ENCODE peak calls at places on chromosomes 3 and 15, in seven cellular contexts. One of them, this sample, is unnamed.

GRCh38 chr15:91853968-91854943 is 748 bp downstream of the SLCO3A1 start:
- DNase-seq in AG04450: no peak
- DNase-seq in NCI-H460: peak
- DNase-seq in fibroblast of lung: peak
- DNase-seq in activated CD4-positive, alpha-beta T cell treated with anti-CD3 and anti-CD28 coated beads, Interleukin-2, amount 50 U/mL, for 48 hours: peak
- DNase-seq in GM10248: no peak
- DNase-seq in Right ventricle myocardium inferior: peak
- DNase-seq in this sample: peak

GRCh38 chr3:46566040-46566631 is at the start of gene LRRC2:
- DNase-seq in AG04450: peak
- DNase-seq in NCI-H460: no peak
- DNase-seq in fibroblast of lung: peak
- DNase-seq in activated CD4-positive, alpha-beta T cell treated with anti-CD3 and anti-CD28 coated beads, Interleukin-2, amount 50 U/mL, for 48 hours: peak
- DNase-seq in GM10248: no peak
- DNase-seq in Right ventricle myocardium inferior: peak
- DNase-seq in this sample: peak

GRCh38 chr15:77027697-77028450 is 32.9 kb downstream of the PSTPIP1 start:
- DNase-seq in AG04450: no peak
- DNase-seq in NCI-H460: no peak
- DNase-seq in fibroblast of lung: peak
- DNase-seq in activated CD4-positive, alpha-beta T cell treated with anti-CD3 and anti-CD28 coated beads, Interleukin-2, amount 50 U/mL, for 48 hours: peak
- DNase-seq in GM10248: no peak
- DNase-seq in Right ventricle myocardium inferior: peak
- DNase-seq in this sample: peak

GRCh38 chr3:194967126-194968117 is 281.7 kb downstream of the FAM43A start:
- DNase-seq in AG04450: no peak
- DNase-seq in NCI-H460: no peak
- DNase-seq in fibroblast of lung: no peak
- DNase-seq in activated CD4-positive, alpha-beta T cell treated with anti-CD3 and anti-CD28 coated beads, Interleukin-2, amount 50 U/mL, for 48 hours: no peak
- DNase-seq in GM10248: no peak
- DNase-seq in Right ventricle myocardium inferior: no peak
- DNase-seq in this sample: no peak

GRCh38 chr3:53502737-53503136 is 8.3 kb downstream of the CACNA1D start:
- DNase-seq in AG04450: no peak
- DNase-seq in NCI-H460: no peak
- DNase-seq in fibroblast of lung: no peak
- DNase-seq in activated CD4-positive, alpha-beta T cell treated with anti-CD3 and anti-CD28 coated beads, Interleukin-2, amount 50 U/mL, for 48 hours: no peak
- DNase-seq in GM10248: no peak
- DNase-seq in Right ventricle myocardium inferior: no peak
- DNase-seq in this sample: no peak

GRCh38 chr3:13057641-13058040 is 15.6 kb downstream of the IQSEC1 start:
- DNase-seq in AG04450: no peak
- DNase-seq in NCI-H460: no peak
- DNase-seq in fibroblast of lung: no peak
- DNase-seq in activated CD4-positive, alpha-beta T cell treated with anti-CD3 and anti-CD28 coated beads, Interleukin-2, amount 50 U/mL, for 48 hours: no peak
- DNase-seq in GM10248: no peak
- DNase-seq in Right ventricle myocardium inferior: no peak
- DNase-seq in this sample: no peak

GRCh38 chr3:111751961-111752360 is 107.1 kb upstream of the PHLDB2 start:
- DNase-seq in AG04450: peak
- DNase-seq in NCI-H460: no peak
- DNase-seq in fibroblast of lung: peak
- DNase-seq in activated CD4-positive, alpha-beta T cell treated with anti-CD3 and anti-CD28 coated beads, Interleukin-2, amount 50 U/mL, for 48 hours: no peak
- DNase-seq in GM10248: no peak
- DNase-seq in Right ventricle myocardium inferior: no peak
- DNase-seq in this sample: no peak

GRCh38 chr15:32855942-32856341 is 138.1 kb downstream of the GREM1 start:
- DNase-seq in AG04450: peak
- DNase-seq in NCI-H460: peak
- DNase-seq in fibroblast of lung: peak
- DNase-seq in activated CD4-positive, alpha-beta T cell treated with anti-CD3 and anti-CD28 coated beads, Interleukin-2, amount 50 U/mL, for 48 hours: no peak
- DNase-seq in GM10248: no peak
- DNase-seq in Right ventricle myocardium inferior: no peak
- DNase-seq in this sample: no peak

GRCh38 chr15:42133356-42133755 is 23.1 kb downstream of the PLA2G4F start:
- DNase-seq in AG04450: no peak
- DNase-seq in NCI-H460: no peak
- DNase-seq in fibroblast of lung: no peak
- DNase-seq in activated CD4-positive, alpha-beta T cell treated with anti-CD3 and anti-CD28 coated beads, Interleukin-2, amount 50 U/mL, for 48 hours: no peak
- DNase-seq in GM10248: no peak
- DNase-seq in Right ventricle myocardium inferior: no peak
- DNase-seq in this sample: peak

GRCh38 chr3:123521179-123521969 is 63.5 kb downstream of the HACD2 start:
- DNase-seq in AG04450: no peak
- DNase-seq in NCI-H460: no peak
- DNase-seq in fibroblast of lung: peak
- DNase-seq in activated CD4-positive, alpha-beta T cell treated with anti-CD3 and anti-CD28 coated beads, Interleukin-2, amount 50 U/mL, for 48 hours: no peak
- DNase-seq in GM10248: no peak
- DNase-seq in Right ventricle myocardium inferior: no peak
- DNase-seq in this sample: no peak

GRCh38 chr3:147038456-147038855 is 367.9 kb downstream of the ZIC4 start:
- DNase-seq in AG04450: no peak
- DNase-seq in NCI-H460: no peak
- DNase-seq in fibroblast of lung: peak
- DNase-seq in activated CD4-positive, alpha-beta T cell treated with anti-CD3 and anti-CD28 coated beads, Interleukin-2, amount 50 U/mL, for 48 hours: no peak
- DNase-seq in GM10248: no peak
- DNase-seq in Right ventricle myocardium inferior: no peak
- DNase-seq in this sample: no peak

GRCh38 chr3:53846134-53846850 is at the start of the genes CHDH and IL17RB:
- DNase-seq in AG04450: no peak
- DNase-seq in NCI-H460: peak
- DNase-seq in fibroblast of lung: peak
- DNase-seq in activated CD4-positive, alpha-beta T cell treated with anti-CD3 and anti-CD28 coated beads, Interleukin-2, amount 50 U/mL, for 48 hours: peak
- DNase-seq in GM10248: peak
- DNase-seq in Right ventricle myocardium inferior: no peak
- DNase-seq in this sample: peak

GRCh38 chr15:48440084-48440483 is 108.9 kb downstream of the DUT start:
- DNase-seq in AG04450: peak
- DNase-seq in NCI-H460: no peak
- DNase-seq in fibroblast of lung: peak
- DNase-seq in activated CD4-positive, alpha-beta T cell treated with anti-CD3 and anti-CD28 coated beads, Interleukin-2, amount 50 U/mL, for 48 hours: no peak
- DNase-seq in GM10248: no peak
- DNase-seq in Right ventricle myocardium inferior: no peak
- DNase-seq in this sample: no peak

GRCh38 chr3:14248849-14249523 is 70.4 kb downstream of the LSM3 start:
- DNase-seq in AG04450: no peak
- DNase-seq in NCI-H460: no peak
- DNase-seq in fibroblast of lung: no peak
- DNase-seq in activated CD4-positive, alpha-beta T cell treated with anti-CD3 and anti-CD28 coated beads, Interleukin-2, amount 50 U/mL, for 48 hours: no peak
- DNase-seq in GM10248: no peak
- DNase-seq in Right ventricle myocardium inferior: no peak
- DNase-seq in this sample: no peak

This sample was measured in Peyer's patch.